ENCODE peak calls at places on chromosome 2, in seven cellular contexts. One of them, this sample, is unnamed.

GRCh38 chr2:130327703-130328527 is 14.8 kb upstream of the IMP4 start:
- DNase-seq in HCT116: no peak
- DNase-seq in SK-N-SH: no peak
- DNase-seq in GM12878: no peak
- DNase-seq in HepG2: peak; percentile 20
- DNase-seq in K562: peak; percentile 23
- DNase-seq in H1: peak; percentile 13
- DNase-seq in this sample: no peak

GRCh38 chr2:189328451-189329249 is 112.6 kb upstream of the WDR75 start:
- DNase-seq in HCT116: no peak
- DNase-seq in SK-N-SH: no peak
- DNase-seq in GM12878: no peak
- DNase-seq in HepG2: no peak
- DNase-seq in K562: no peak
- DNase-seq in H1: no peak
- DNase-seq in this sample: no peak

GRCh38 chr2:19949071-19949470 is 40.8 kb downstream of the WDR35 start:
- DNase-seq in HCT116: no peak
- DNase-seq in SK-N-SH: no peak
- DNase-seq in GM12878: no peak
- DNase-seq in HepG2: no peak
- DNase-seq in K562: no peak
- DNase-seq in H1: no peak
- DNase-seq in this sample: no peak

GRCh38 chr2:71505086-71505769 is 51.9 kb downstream of the DYSF start:
- DNase-seq in HCT116: no peak
- DNase-seq in SK-N-SH: peak; percentile 81
- DNase-seq in GM12878: no peak
- DNase-seq in HepG2: no peak
- DNase-seq in K562: no peak
- DNase-seq in H1: no peak
- DNase-seq in this sample: no peak

GRCh38 chr2:218323526-218324472 is 31.5 kb upstream of the TMBIM1 start:
- DNase-seq in HCT116: no peak
- DNase-seq in SK-N-SH: no peak
- DNase-seq in GM12878: no peak
- DNase-seq in HepG2: peak; percentile 66
- DNase-seq in K562: no peak
- DNase-seq in H1: peak; percentile 29
- DNase-seq in this sample: peak; percentile 40

GRCh38 chr2:147789720-147790119 is 55.1 kb upstream of the ACVR2A start:
- DNase-seq in HCT116: no peak
- DNase-seq in SK-N-SH: no peak
- DNase-seq in GM12878: no peak
- DNase-seq in HepG2: no peak
- DNase-seq in K562: no peak
- DNase-seq in H1: no peak
- DNase-seq in this sample: no peak

GRCh38 chr2:240280621-240281020 is 140.2 kb upstream of the OTOS start:
- DNase-seq in HCT116: no peak
- DNase-seq in SK-N-SH: no peak
- DNase-seq in GM12878: no peak
- DNase-seq in HepG2: no peak
- DNase-seq in K562: no peak
- DNase-seq in H1: no peak
- DNase-seq in this sample: no peak

GRCh38 chr2:38602136-38602731 is 494 bp downstream of the HNRNPLL start:
- DNase-seq in HCT116: no peak
- DNase-seq in SK-N-SH: peak; percentile 77
- DNase-seq in GM12878: no peak
- DNase-seq in HepG2: no peak
- DNase-seq in K562: no peak
- DNase-seq in H1: no peak
- DNase-seq in this sample: no peak

GRCh38 chr2:5507374-5507773 is 184.8 kb upstream of the SOX11 start:
- DNase-seq in HCT116: no peak
- DNase-seq in SK-N-SH: no peak
- DNase-seq in GM12878: no peak
- DNase-seq in HepG2: no peak
- DNase-seq in K562: no peak
- DNase-seq in H1: no peak
- DNase-seq in this sample: no peak

GRCh38 chr2:9101763-9102425 is 98.4 kb upstream of the MBOAT2 start:
- DNase-seq in HCT116: no peak
- DNase-seq in SK-N-SH: no peak
- DNase-seq in GM12878: no peak
- DNase-seq in HepG2: no peak
- DNase-seq in K562: no peak
- DNase-seq in H1: no peak
- DNase-seq in this sample: no peak

GRCh38 chr2:9106338-9107167 is 100.1 kb upstream of the ASAP2 start:
- DNase-seq in HCT116: no peak
- DNase-seq in SK-N-SH: no peak
- DNase-seq in GM12878: no peak
- DNase-seq in HepG2: no peak
- DNase-seq in K562: no peak
- DNase-seq in H1: no peak
- DNase-seq in this sample: no peak

GRCh38 chr2:9105601-9106337 is 100.8 kb upstream of the ASAP2 start:
- DNase-seq in HCT116: no peak
- DNase-seq in SK-N-SH: peak; percentile 34
- DNase-seq in GM12878: no peak
- DNase-seq in HepG2: no peak
- DNase-seq in K562: no peak
- DNase-seq in H1: no peak
- DNase-seq in this sample: no peak

GRCh38 chr2:9102861-9103662 is 99.6 kb upstream of the MBOAT2 start:
- DNase-seq in HCT116: no peak
- DNase-seq in SK-N-SH: peak; percentile 47
- DNase-seq in GM12878: no peak
- DNase-seq in HepG2: peak; percentile 45
- DNase-seq in K562: no peak
- DNase-seq in H1: no peak
- DNase-seq in this sample: no peak

GRCh38 chr2:9103663-9104277 is 100.3 kb upstream of the MBOAT2 start:
- DNase-seq in HCT116: no peak
- DNase-seq in SK-N-SH: no peak
- DNase-seq in GM12878: no peak
- DNase-seq in HepG2: no peak
- DNase-seq in K562: no peak
- DNase-seq in H1: no peak
- DNase-seq in this sample: no peak
- H3K9ac ChIP-seq in HCT116: peak overlapping the region; percentile 35
- H3K9ac ChIP-seq in SK-N-SH: no peak overlapping the region
- H3K9ac ChIP-seq in GM12878: no peak overlapping the region
- H3K9ac ChIP-seq in HepG2: no peak overlapping the region
- H3K9ac ChIP-seq in K562: no peak overlapping the region
- H3K9ac ChIP-seq in H1: no peak overlapping the region
- H3K9ac ChIP-seq in this sample: peak overlapping the region; percentile 17

GRCh38 chr2:86617153-86617552 is 6.5 kb downstream of the RNF103 start:
- DNase-seq in HCT116: no peak
- DNase-seq in SK-N-SH: no peak
- DNase-seq in GM12878: no peak
- DNase-seq in HepG2: no peak
- DNase-seq in K562: no peak
- DNase-seq in H1: no peak
- DNase-seq in this sample: no peak
- H3K4me3 ChIP-seq in HCT116: no peak overlapping the region
- H3K4me3 ChIP-seq in SK-N-SH: no peak overlapping the region
- H3K4me3 ChIP-seq in GM12878: peak overlapping the region; percentile 37
- H3K4me3 ChIP-seq in HepG2: no peak overlapping the region
- H3K4me3 ChIP-seq in K562: no peak overlapping the region
- H3K4me3 ChIP-seq in H1: no peak overlapping the region
- H3K4me3 ChIP-seq in this sample: no peak overlapping the region

GRCh38 chr2:201436141-201436540 is 15.1 kb downstream of the TRAK2 start:
- DNase-seq in HCT116: no peak
- DNase-seq in SK-N-SH: no peak
- DNase-seq in GM12878: no peak
- DNase-seq in HepG2: no peak
- DNase-seq in K562: no peak
- DNase-seq in H1: no peak
- DNase-seq in this sample: no peak

GRCh38 chr2:201432038-201432437 is 19.2 kb downstream of the TRAK2 start:
- DNase-seq in HCT116: no peak
- DNase-seq in SK-N-SH: no peak
- DNase-seq in GM12878: no peak
- DNase-seq in HepG2: peak; percentile 32
- DNase-seq in K562: no peak
- DNase-seq in H1: no peak
- DNase-seq in this sample: no peak

GRCh38 chr2:201433389-201433995 is 17.8 kb downstream of the TRAK2 start:
- DNase-seq in HCT116: no peak
- DNase-seq in SK-N-SH: no peak
- DNase-seq in GM12878: no peak
- DNase-seq in HepG2: peak; percentile 69
- DNase-seq in K562: peak; percentile 61
- DNase-seq in H1: no peak
- DNase-seq in this sample: no peak

GRCh38 chr2:201430839-201431238 is 20.4 kb downstream of the TRAK2 start:
- DNase-seq in HCT116: no peak
- DNase-seq in SK-N-SH: no peak
- DNase-seq in GM12878: no peak
- DNase-seq in HepG2: no peak
- DNase-seq in K562: no peak
- DNase-seq in H1: no peak
- DNase-seq in this sample: no peak

DNA sequence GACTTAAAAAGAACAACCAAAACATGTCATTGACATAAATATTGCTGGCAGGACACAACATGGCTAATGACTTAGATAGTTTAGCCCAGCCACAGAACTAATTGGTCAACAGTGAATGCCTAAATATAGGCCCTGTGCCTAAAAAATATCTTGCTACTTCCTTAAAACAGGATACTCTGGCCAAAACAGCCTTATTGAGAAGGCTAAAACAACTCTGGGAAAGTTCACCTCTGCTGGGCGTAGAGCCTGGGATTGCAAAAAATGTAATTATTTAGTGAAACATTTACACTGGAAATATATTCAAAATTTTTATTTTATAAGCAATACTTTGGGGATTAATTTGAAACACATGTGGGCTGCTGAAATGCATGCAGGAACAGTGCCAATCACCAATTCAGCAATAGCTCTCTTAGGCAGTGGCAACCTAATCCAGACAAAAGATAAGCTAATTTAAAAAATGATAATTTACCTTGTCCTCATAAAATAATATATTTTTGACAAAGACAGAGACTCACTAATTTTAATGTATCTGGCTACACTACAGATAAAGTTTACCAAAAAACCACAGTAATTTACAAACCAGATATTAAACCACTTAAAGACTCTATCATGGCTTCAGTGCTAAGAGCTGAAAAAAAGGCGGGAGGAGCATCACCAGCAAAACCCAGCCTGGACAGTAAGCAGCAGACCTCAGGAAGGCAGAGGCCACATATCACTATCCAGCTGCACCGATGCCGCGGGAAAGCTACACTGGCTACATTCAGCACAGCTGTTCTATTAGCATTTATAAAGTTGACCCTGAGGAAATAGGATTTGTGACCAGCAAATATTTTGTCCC is 18.5 kb downstream of the TRAK2 start:
- DNase-seq in HCT116: no peak
- DNase-seq in SK-N-SH: peak; percentile 80
- DNase-seq in GM12878: no peak
- DNase-seq in HepG2: no peak
- DNase-seq in K562: peak; percentile 27
- DNase-seq in H1: no peak
- DNase-seq in this sample: no peak
- TF ChIP-seq YY1 in HCT116: no peak
- TF ChIP-seq YY1 in SK-N-SH: no peak
- TF ChIP-seq YY1 in GM12878: no peak
- TF ChIP-seq YY1 in HepG2: no peak
- TF ChIP-seq YY1 in K562: no peak
- TF ChIP-seq YY1 in H1: no peak
- TF ChIP-seq YY1 in this sample: no peak

DNA sequence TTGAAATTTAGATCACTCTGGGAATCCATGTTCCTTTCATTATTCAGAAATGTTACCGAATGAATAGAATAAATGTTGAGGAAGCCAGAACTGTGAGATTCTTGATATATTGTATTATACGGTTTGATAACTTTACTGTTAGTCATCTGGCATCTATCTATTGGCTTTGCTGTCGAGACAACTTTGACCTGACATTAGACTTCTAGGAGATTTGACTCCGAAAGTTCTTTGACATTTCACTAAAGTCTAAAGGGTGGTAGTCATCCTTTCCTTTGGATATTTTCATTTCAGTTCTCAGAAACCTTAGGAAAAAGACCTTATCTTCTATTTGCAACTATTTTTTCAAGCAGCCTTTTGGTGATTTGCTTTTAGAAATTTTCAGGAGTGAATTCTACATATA is 1.9 kb downstream of the BMPR2 start:
- DNase-seq in HCT116: no peak
- DNase-seq in SK-N-SH: no peak
- DNase-seq in GM12878: no peak
- DNase-seq in HepG2: no peak
- DNase-seq in K562: no peak
- DNase-seq in H1: no peak
- DNase-seq in this sample: no peak
- H3K9ac ChIP-seq in HCT116: peak overlapping the region; percentile 78
- H3K9ac ChIP-seq in SK-N-SH: peak overlapping the region; percentile 98
- H3K9ac ChIP-seq in GM12878: peak overlapping the region; percentile 81
- H3K9ac ChIP-seq in HepG2: peak overlapping the region; percentile 82
- H3K9ac ChIP-seq in K562: peak overlapping the region; percentile 80
- H3K9ac ChIP-seq in H1: no peak overlapping the region
- H3K9ac ChIP-seq in this sample: peak overlapping the region; percentile 75